ENCODE peak calls at places on chromosome 20, in eight cellular contexts. N is aorta; H is psoas muscle; U is CD8-positive, alpha-beta T cell; G is tibial artery; D is stomach; M is hepatocyte; T is sigmoid colon. S is an unnamed sample. For H3K27me3 and H3K36me3, the result is how much of the 10 kb centered on the place peaks cover.

GRCh38 chr20:31608256-31608980 is 3.3 kb downstream of the ID1 start:
- DNase-seq in G (peak), N (peak), U (no peak), H (peak), D (peak), T (peak), M (peak), S (peak)

GRCh38 chr20:32792316-32792715 is 27.4 kb upstream of the MAPRE1 start:
- DNase-seq in N (no peak), M (peak), T (no peak), H (no peak), U (no peak), D (no peak), G (no peak), S (no peak)

GRCh38 chr20:58981564-58982364 is 708 bp downstream of the NELFCD start:
- DNase-seq in M (peak), G (no peak), H (no peak), T (no peak), D (peak), N (no peak), U (no peak), S (no peak)

GRCh38 chr20:34703573-34704176 is 469 bp upstream of the TP53INP2 start:
- DNase-seq in N (peak), H (no peak), U (no peak), T (peak), D (peak), G (no peak), M (peak), S (peak)

GRCh38 chr20:3045042-3045815 is 623 bp upstream of the MRPS26 start:
- DNase-seq in G (peak), D (peak), U (no peak), N (peak), H (peak), M (peak), T (peak), S (peak)

GRCh38 chr20:63974402-63975200 is 4.8 kb downstream of the SAMD10 start:
- DNase-seq in H (no peak), M (peak), N (peak), D (peak), G (no peak), U (no peak), T (peak), S (peak)

GRCh38 chr20:59937150-59937549 is 3.0 kb downstream of the PPP1R3D start:
- DNase-seq in D (no peak), T (no peak), G (no peak), H (no peak), M (no peak), U (no peak), N (no peak), S (no peak)

GRCh38 chr20:44409132-44409600 is 53.7 kb downstream of the HNF4A start:
- DNase-seq in M (no peak), G (no peak), D (no peak), U (no peak), H (no peak), N (no peak), T (no peak), S (no peak)

GRCh38 chr20:64051033-64051452 is 1.6 kb upstream of the SOX18 start:
- DNase-seq in G (no peak), H (no peak), N (no peak), D (no peak), T (no peak), U (no peak), M (no peak), S (no peak)

GRCh38 chr20:51924509-51924908 is 122.2 kb upstream of the SALL4 start:
- DNase-seq in T (no peak), D (no peak), N (no peak), H (no peak), G (no peak), U (no peak), M (no peak), S (no peak)
- H3K4me3 ChIP-seq in T (no peak), D (no peak), N (no peak), H (no peak), G (no peak), U (no peak), M (no peak), S (no peak)

DNA sequence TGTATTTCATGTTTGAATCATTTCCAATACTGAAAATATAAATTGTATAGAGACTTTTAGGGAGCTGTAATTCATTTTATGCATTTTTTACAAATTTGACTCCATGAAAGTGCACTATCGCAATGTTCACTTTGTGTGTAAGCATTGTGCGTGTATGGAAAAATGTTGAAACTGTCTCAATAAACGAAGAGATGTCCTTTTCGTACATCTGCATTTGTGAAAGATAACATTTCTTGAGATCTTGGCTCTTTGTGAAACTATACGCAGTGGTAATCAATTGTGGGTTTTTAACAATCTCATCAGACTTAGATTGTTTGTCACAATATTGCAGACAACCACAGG is 18.6 kb upstream of the ZBP1 start:
- DNase-seq in D (no peak), T (no peak), M (no peak), U (no peak), H (no peak), G (no peak), N (no peak), S (no peak)
- H3K27me3 ChIP-seq in D (under half), T (under half), M (under half), U (under half), H (under half), G (under half), N (under half), S (under half)

GRCh38 chr20:25292176-25292891 is 44.4 kb downstream of the PYGB start:
- DNase-seq in T (no peak), N (no peak), M (no peak), U (no peak), H (no peak), G (no peak), D (no peak), S (no peak)
- H3K36me3 ChIP-seq in T (half or more), N (under half), M (under half), U (under half), H (under half), G (under half), D (half or more), S (under half)

DNA sequence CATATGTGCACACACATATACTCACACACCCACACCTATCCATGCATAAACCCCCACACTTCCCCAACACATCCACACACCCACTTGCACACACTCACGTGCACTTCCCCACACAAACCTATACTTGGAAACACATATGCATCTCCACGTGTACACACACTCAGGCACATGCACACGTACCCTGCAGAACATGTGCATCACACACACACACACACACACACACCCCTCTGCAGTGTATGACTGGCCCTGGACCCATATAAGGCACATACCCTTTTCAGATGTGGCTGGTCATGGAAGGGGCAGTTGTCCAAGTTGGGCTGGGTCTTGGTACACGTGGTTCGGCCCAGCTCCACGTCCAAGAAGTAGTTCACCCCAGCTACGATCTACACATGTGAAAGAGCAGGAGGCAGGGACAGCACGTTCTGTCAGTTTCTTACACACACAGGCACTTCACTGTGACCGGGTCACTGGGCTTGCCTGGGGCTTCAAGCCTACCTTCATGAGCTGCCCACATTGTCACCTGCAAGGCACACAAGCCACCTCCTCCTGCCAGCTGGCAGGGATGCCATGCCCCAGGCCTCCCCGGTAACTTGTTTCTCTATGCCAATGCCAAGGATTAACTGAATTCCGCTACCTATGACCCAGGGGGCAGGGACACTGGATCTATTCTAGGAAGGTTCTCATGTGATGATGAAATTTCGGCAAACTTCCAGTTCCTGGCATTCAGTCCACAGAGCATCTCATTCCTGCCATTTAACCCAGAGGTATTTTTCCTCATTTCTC is 2.6 kb downstream of the CST3 start:
- DNase-seq in T (no peak), U (no peak), D (no peak), N (no peak), H (peak), M (no peak), G (no peak), S (no peak)
- H3K4me3 ChIP-seq in T (peak), U (no peak), D (peak), N (no peak), H (peak), M (no peak), G (peak), S (no peak)

DNA sequence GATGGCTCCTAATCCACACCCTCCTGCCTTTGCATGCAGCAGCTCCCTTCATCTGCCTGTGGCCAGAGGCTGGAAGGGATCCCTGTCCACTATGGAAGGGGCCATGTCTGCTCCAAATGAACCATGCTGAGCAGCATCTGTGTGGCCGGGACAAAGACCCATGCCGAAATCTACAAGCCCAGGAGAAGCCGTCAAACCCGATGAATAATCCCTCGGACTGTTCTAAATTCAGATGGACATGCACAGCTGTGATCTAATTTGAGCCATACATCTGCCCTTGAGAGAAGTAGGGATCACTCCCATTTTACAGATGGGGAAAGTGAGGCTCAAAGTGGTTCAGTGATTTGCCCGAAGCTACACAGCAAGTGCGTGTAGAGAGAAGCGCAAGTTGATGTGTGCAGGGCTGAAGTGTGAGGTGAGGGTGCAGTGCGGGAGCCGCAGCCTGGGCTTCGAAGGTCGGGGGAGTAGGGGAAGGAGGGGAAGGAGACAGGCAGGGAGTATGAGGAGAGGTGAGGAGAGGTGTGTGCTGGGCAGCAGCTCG is 22.6 kb upstream of the CDH22 start:
- DNase-seq in T (no peak), G (no peak), H (no peak), U (no peak), N (no peak), D (no peak), M (no peak), S (no peak)
- H3K27me3 ChIP-seq in T (half or more), G (half or more), H (under half), U (under half), N (under half), D (under half), M (under half), S (under half)

GRCh38 chr20:39698706-39699211 is 736.6 kb downstream of the DHX35 start:
- DNase-seq in G (no peak), D (no peak), H (no peak), U (no peak), M (no peak), T (no peak), N (no peak), S (no peak)
- H3K36me3 ChIP-seq in G (under half), D (under half), H (under half), U (under half), M (under half), T (under half), N (under half), S (under half)

GRCh38 chr20:22579711-22580697 is 4.4 kb downstream of the FOXA2 start:
- DNase-seq in U (no peak), T (no peak), G (no peak), D (peak), H (no peak), M (no peak), N (no peak), S (no peak)
- H3K4me3 ChIP-seq in U (no peak), T (no peak), G (no peak), D (peak), H (no peak), M (no peak), N (no peak), S (no peak)

GRCh38 chr20:12874933-12875332 is 133.8 kb upstream of the SPTLC3 start:
- DNase-seq in D (no peak), G (no peak), T (no peak), N (no peak), U (no peak), M (no peak), H (no peak), S (no peak)

DNA sequence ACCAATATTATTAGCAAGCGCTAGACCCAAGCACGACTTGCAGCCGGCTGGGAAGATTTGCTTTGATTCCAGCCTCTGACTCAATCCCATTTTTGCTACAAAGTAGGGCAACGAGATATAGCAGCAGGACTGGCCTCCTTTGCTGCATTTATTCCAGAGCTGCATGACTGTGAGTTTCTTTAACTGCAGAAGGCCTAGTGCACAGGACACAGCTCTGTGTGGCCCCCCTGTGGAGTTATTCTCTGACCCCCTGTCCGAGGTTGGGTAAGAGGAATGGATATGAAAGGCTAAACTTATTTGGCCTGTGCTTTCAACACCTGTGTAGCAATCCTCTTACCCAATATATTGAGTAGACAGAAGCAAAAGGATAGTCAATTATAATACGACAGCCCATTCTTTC is 133.3 kb upstream of the SPTLC3 start:
- DNase-seq in T (no peak), H (no peak), N (no peak), U (no peak), G (no peak), M (peak), D (no peak), S (no peak)
- H3K27me3 ChIP-seq in T (under half), H (under half), N (under half), U (under half), G (under half), M (under half), D (under half), S (under half)

GRCh38 chr20:49955167-49955566 is 19.0 kb downstream of the RNF114 start:
- DNase-seq in H (no peak), D (no peak), G (no peak), T (no peak), M (no peak), U (no peak), N (no peak), S (no peak)
- H3K36me3 ChIP-seq in H (half or more), D (half or more), G (under half), T (half or more), M (under half), U (under half), N (under half), S (under half)

GRCh38 chr20:1897965-1898464 is 2.8 kb downstream of the SIRPA start:
- DNase-seq in N (peak), H (no peak), T (no peak), M (no peak), D (no peak), U (no peak), G (peak), S (no peak)
- H3K4me3 ChIP-seq in N (no peak), H (no peak), T (no peak), M (no peak), D (peak), U (no peak), G (no peak), S (no peak)

S was measured in prostate gland.